ENCODE peak calls at places on chromosome 6, in seven cellular contexts. S is stimulated activated CD4-positive, alpha-beta T cell treated with anti-CD3 and anti-CD28 coated beads, Interleukin-4, amount 100 ng/mL, for 24 hours; W is left ventricle myocardium inferior; X is cardiac muscle cell; F is left cardiac atrium; J is NCI-H460; P is CD8-positive, alpha-beta memory T cell. B is an unnamed sample.
A peak's percentile ranks its signal among the peaks of the same experiment; 100 is the strongest.

GRCh38 chr6:153059757-153060156 is 57.2 kb upstream of the MTRF1L start:
- DNase-seq in S (no peak), W (no peak), X (no peak), F (no peak), J (no peak), P (no peak), B (no peak)

GRCh38 chr6:170160628-170161611 is 130.0 kb downstream of the DLL1 start:
- DNase-seq in S (no peak), W (no peak), X (no peak), F (no peak), J (no peak), P (no peak), B (no peak)

GRCh38 chr6:99739526-99739925 is 132.9 kb downstream of the PRDM13 start:
- DNase-seq in S (no peak), W (peak; percentile 28), X (no peak), F (no peak), J (no peak), P (no peak), B (no peak)

GRCh38 chr6:143609501-143609900 is 68.3 kb upstream of the PHACTR2 start:
- DNase-seq in S (no peak), W (no peak), X (no peak), F (no peak), J (no peak), P (no peak), B (no peak)

GRCh38 chr6:34601706-34602105 is 45.6 kb upstream of the SPDEF start:
- DNase-seq in S (no peak), W (no peak), X (no peak), F (no peak), J (no peak), P (no peak), B (no peak)

GRCh38 chr6:46796842-46797241 is 3.7 kb downstream of the MEP1A start:
- DNase-seq in S (no peak), W (no peak), X (no peak), F (no peak), J (no peak), P (no peak), B (no peak)

GRCh38 chr6:118886641-118887040 is 7.3 kb upstream of the ASF1A start:
- DNase-seq in S (no peak), W (no peak), X (no peak), F (no peak), J (no peak), P (no peak), B (no peak)

GRCh38 chr6:44349904-44350649 is 7.6 kb downstream of the SPATS1 start:
- DNase-seq in S (no peak), W (no peak), X (no peak), F (no peak), J (no peak), P (no peak), B (no peak)

GRCh38 chr6:147017153-147017552 is 187.1 kb upstream of the STXBP5 start:
- DNase-seq in S (no peak), W (no peak), X (no peak), F (no peak), J (no peak), P (no peak), B (no peak)

GRCh38 chr6:112881027-112881426 is 533.9 kb downstream of the RFPL4B start:
- DNase-seq in S (no peak), W (no peak), X (peak; percentile 50), F (no peak), J (no peak), P (no peak), B (no peak)

GRCh38 chr6:8530775-8531435 is 95.6 kb upstream of the SLC35B3 start:
- DNase-seq in S (no peak), W (no peak), X (peak; percentile 4), F (no peak), J (no peak), P (no peak), B (no peak)

GRCh38 chr6:142861711-142862110 is 83.3 kb downstream of the HIVEP2 start:
- DNase-seq in S (no peak), W (no peak), X (no peak), F (no peak), J (no peak), P (no peak), B (no peak)

GRCh38 chr6:142258305-142258704 is 43.5 kb upstream of the ADGRG6 start:
- DNase-seq in S (no peak), W (no peak), X (no peak), F (no peak), J (no peak), P (no peak), B (no peak)

GRCh38 chr6:137271245-137272183 is 52.3 kb upstream of the IFNGR1 start:
- DNase-seq in S (no peak), W (no peak), X (peak; percentile 77), F (no peak), J (peak; percentile 55), P (no peak), B (peak; percentile 27)

B was measured in HuH-7.